ENCODE peak calls at places on chromosomes 12 and 14, in six cellular contexts. W, L, V, M, C and S are unnamed samples.

GRCh38 chr14:25537846-25538455 is 488.0 kb upstream of the STXBP6 start:
- DNase-seq in W (no peak), L (no peak), V (no peak), M (peak), C (peak), S (peak)

GRCh38 chr14:100330007-100330344 is 6.8 kb downstream of the SLC25A47 start:
- DNase-seq in W (no peak), L (no peak), V (no peak), M (no peak), C (no peak), S (no peak)

GRCh38 chr14:64506751-64507150 is 2.2 kb downstream of the ZBTB1 start:
- DNase-seq in W (no peak), L (no peak), V (no peak), M (no peak), C (no peak), S (no peak)

GRCh38 chr12:63010698-63011097 is 75.7 kb upstream of the PPM1H start:
- DNase-seq in W (no peak), L (no peak), V (no peak), M (no peak), C (no peak), S (no peak)

GRCh38 chr12:1826867-1827705 is 6.7 kb downstream of the LRTM2 start:
- DNase-seq in W (no peak), L (no peak), V (no peak), M (no peak), C (no peak), S (no peak)

GRCh38 chr12:112906712-112907414 is at the start of gene OAS1:
- DNase-seq in W (no peak), L (peak), V (peak), M (no peak), C (peak), S (no peak)

GRCh38 chr12:122961551-122962329 is 4.5 kb downstream of the ABCB9 start:
- DNase-seq in W (no peak), L (peak), V (no peak), M (no peak), C (no peak), S (no peak)

GRCh38 chr12:92561543-92561899 is 141.3 kb upstream of the PLEKHG7 start:
- DNase-seq in W (no peak), L (peak), V (no peak), M (no peak), C (no peak), S (no peak)

GRCh38 chr14:35353409-35354172 is 51.0 kb downstream of the NFKBIA start:
- DNase-seq in W (no peak), L (no peak), V (no peak), M (no peak), C (peak), S (no peak)

GRCh38 chr14:29085546-29085945 is 319.0 kb downstream of the FOXG1 start:
- DNase-seq in W (no peak), L (no peak), V (no peak), M (no peak), C (peak), S (no peak)

GRCh38 chr14:100585448-100586152 is 1.6 kb downstream of the BEGAIN start:
- DNase-seq in W (no peak), L (no peak), V (no peak), M (no peak), C (no peak), S (no peak)

GRCh38 chr14:55309761-55310365 is 38.6 kb downstream of the FBXO34 start:
- DNase-seq in W (no peak), L (peak), V (no peak), M (no peak), C (no peak), S (no peak)

GRCh38 chr14:70052990-70053389 is 135.8 kb downstream of the SLC8A3 start:
- DNase-seq in W (no peak), L (peak), V (no peak), M (peak), C (peak), S (no peak)

DNA sequence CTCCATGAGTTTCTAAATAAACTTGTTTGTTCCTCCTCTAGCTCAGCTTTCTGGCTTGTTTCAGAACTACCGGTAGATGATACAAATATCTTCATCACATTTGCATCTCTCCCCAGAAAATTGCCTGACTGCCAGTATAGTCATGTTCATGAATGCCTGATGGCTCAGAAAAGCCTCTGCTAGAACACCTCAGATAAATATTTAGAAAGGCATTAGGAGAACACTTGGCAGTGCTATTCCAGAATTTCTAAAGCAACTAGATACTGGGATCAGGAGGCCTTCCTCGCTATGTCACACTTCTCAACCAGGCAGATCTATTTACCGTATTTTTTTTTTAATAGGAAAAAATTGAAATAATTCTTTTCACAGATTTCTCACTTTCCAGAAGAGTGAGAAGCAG is 32.3 kb upstream of the KRAS start:
- DNase-seq in W (no peak), L (peak), V (no peak), M (no peak), C (no peak), S (no peak)
- TF ChIP-seq POLR2AphosphoS5 in W (no peak), L (no peak), V (no peak), M (no peak), C (no peak), S (no peak)

GRCh38 chr12:19946549-19946948 is 421.8 kb upstream of the PDE3A start:
- DNase-seq in W (no peak), L (peak), V (no peak), M (no peak), C (no peak), S (no peak)
- H3K9ac ChIP-seq in W (no peak), L (peak), V (no peak), M (no peak), C (no peak), S (no peak)

GRCh38 chr12:53961025-53961761 is 6.5 kb downstream of the HOXC12 start:
- DNase-seq in W (no peak), L (no peak), V (no peak), M (no peak), C (no peak), S (no peak)

GRCh38 chr12:53964315-53964713 is 8.6 kb upstream of the HOXC11 start:
- DNase-seq in W (no peak), L (no peak), V (no peak), M (no peak), C (no peak), S (no peak)

GRCh38 chr12:53963434-53964314 is 9.0 kb downstream of the HOXC12 start:
- DNase-seq in W (no peak), L (no peak), V (no peak), M (peak), C (no peak), S (no peak)

GRCh38 chr12:53965251-53966069 is 7.5 kb upstream of the HOXC11 start:
- DNase-seq in W (no peak), L (no peak), V (no peak), M (peak), C (no peak), S (no peak)

GRCh38 chr12:53963005-53963404 is 8.3 kb downstream of the HOXC12 start:
- DNase-seq in W (no peak), L (no peak), V (no peak), M (no peak), C (no peak), S (no peak)
- TF ChIP-seq EZH2 in W (no peak), L (peak), V (no peak), M (no peak), C (no peak), S (no peak)

GRCh38 chr14:23058654-23059504 is 1.6 kb upstream of the CDH24 start:
- DNase-seq in W (no peak), L (no peak), V (no peak), M (no peak), C (no peak), S (no peak)
- TF ChIP-seq POLR2AphosphoS5 in W (no peak), L (no peak), V (no peak), M (no peak), C (peak), S (no peak)

GRCh38 chr12:4323400-4323799 is 2.4 kb downstream of the TIGAR start:
- DNase-seq in W (no peak), L (no peak), V (no peak), M (no peak), C (no peak), S (no peak)
- H3K9ac ChIP-seq in W (no peak), L (no peak), V (peak), M (no peak), C (no peak), S (no peak)

DNA sequence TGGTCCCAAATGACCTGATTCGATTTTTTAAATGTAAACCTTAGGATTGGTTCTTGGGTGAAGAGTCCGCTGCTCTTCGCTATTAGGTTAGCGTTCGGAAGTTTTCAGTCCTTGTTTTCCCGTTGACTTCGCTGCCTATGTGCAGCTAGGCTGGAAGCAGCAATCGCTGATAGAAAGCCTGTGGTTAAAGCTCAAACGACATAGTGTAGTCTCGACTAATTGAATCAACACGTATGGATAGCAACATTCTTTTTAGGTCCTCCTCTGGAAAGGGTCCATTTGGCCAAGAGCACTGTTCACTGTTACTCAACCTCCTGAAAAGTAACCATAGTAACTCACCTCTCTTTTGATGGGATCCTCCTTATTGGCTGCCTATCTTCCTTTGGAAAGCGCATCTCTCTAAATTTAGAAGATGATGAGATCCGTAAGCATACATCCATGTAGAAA is 355.5 kb downstream of the SNAPC1 start:
- DNase-seq in W (no peak), L (no peak), V (no peak), M (no peak), C (no peak), S (no peak)
- TF ChIP-seq EZH2 in W (no peak), L (no peak), V (no peak), M (no peak), C (no peak), S (no peak)

DNA sequence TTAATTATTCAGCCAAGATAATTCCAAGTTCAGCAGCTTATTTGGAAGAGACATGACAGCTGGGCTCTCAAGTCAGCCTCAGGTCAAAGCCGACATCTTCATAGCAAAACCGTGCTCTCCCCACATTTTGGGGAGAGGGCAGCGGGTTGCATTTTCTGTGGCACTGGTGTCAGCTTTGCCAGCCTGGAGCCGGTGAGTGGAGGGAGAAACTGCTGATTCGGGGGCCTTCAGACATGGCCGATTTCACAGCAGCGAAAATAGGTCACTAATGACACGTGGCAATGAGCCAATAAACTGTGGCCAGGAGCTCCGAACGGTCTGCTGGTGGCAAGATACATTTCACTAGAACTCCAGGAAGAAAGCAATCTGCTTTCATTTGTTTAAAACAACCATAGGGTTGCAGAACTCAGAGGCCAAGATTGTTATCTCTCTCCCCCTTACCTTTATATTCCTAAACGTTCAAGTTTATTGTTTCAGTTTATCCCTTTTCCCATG is 173.2 kb downstream of the CAND1 start:
- DNase-seq in W (no peak), L (no peak), V (no peak), M (no peak), C (no peak), S (no peak)
- TF ChIP-seq POLR2AphosphoS5 in W (no peak), L (no peak), V (no peak), M (no peak), C (no peak), S (no peak)

GRCh38 chr14:68399971-68400370 is 392.9 kb downstream of the ZFP36L1 start:
- DNase-seq in W (no peak), L (no peak), V (no peak), M (no peak), C (no peak), S (no peak)
- H3K9ac ChIP-seq in W (no peak), L (no peak), V (peak), M (no peak), C (no peak), S (no peak)